ENCODE peak calls at places on chromosomes 11 and 22, in ten cellular contexts. One of them, this sample, is unnamed.

GRCh38 chr11:75525433-75526191 is at the start of gene GDPD5:
- DNase-seq in Caco-2: peak; percentile 95
- DNase-seq in astrocyte of the spinal cord: peak; percentile 66
- DNase-seq in CD4-positive, alpha-beta T cell: peak; percentile 85
- DNase-seq in type B pancreatic cell: peak; percentile 93
- DNase-seq in CD8-positive, alpha-beta T cell: peak; percentile 77
- DNase-seq in A549: peak; percentile 89
- DNase-seq in endothelial cell: peak; percentile 94
- DNase-seq in GM23338: peak; percentile 92
- DNase-seq in Calu3: peak; percentile 84
- DNase-seq in this sample: peak; percentile 85

GRCh38 chr11:83779876-83780275 is 493.7 kb upstream of the CCDC90B start:
- DNase-seq in Caco-2: no peak
- DNase-seq in astrocyte of the spinal cord: no peak
- DNase-seq in CD4-positive, alpha-beta T cell: no peak
- DNase-seq in type B pancreatic cell: no peak
- DNase-seq in CD8-positive, alpha-beta T cell: no peak
- DNase-seq in A549: no peak
- DNase-seq in endothelial cell: no peak
- DNase-seq in GM23338: no peak
- DNase-seq in Calu3: no peak
- DNase-seq in this sample: no peak

GRCh38 chr22:20968281-20968977 is 1.4 kb downstream of the AIFM3 start:
- DNase-seq in Caco-2: no peak
- DNase-seq in astrocyte of the spinal cord: no peak
- DNase-seq in CD4-positive, alpha-beta T cell: no peak
- DNase-seq in type B pancreatic cell: no peak
- DNase-seq in CD8-positive, alpha-beta T cell: no peak
- DNase-seq in A549: no peak
- DNase-seq in endothelial cell: no peak
- DNase-seq in GM23338: no peak
- DNase-seq in Calu3: no peak
- DNase-seq in this sample: no peak

GRCh38 chr11:64457416-64458010 is 98.6 kb downstream of the RPS6KA4 start:
- DNase-seq in Caco-2: no peak
- DNase-seq in astrocyte of the spinal cord: no peak
- DNase-seq in CD4-positive, alpha-beta T cell: peak; percentile 14
- DNase-seq in type B pancreatic cell: no peak
- DNase-seq in CD8-positive, alpha-beta T cell: no peak
- DNase-seq in A549: no peak
- DNase-seq in endothelial cell: no peak
- DNase-seq in GM23338: no peak
- DNase-seq in Calu3: no peak
- DNase-seq in this sample: no peak

GRCh38 chr11:101444851-101445250 is 139.0 kb downstream of the TRPC6 start:
- DNase-seq in Caco-2: no peak
- DNase-seq in astrocyte of the spinal cord: no peak
- DNase-seq in CD4-positive, alpha-beta T cell: no peak
- DNase-seq in type B pancreatic cell: no peak
- DNase-seq in CD8-positive, alpha-beta T cell: no peak
- DNase-seq in A549: no peak
- DNase-seq in endothelial cell: no peak
- DNase-seq in GM23338: no peak
- DNase-seq in Calu3: no peak
- DNase-seq in this sample: no peak

GRCh38 chr11:122180435-122180834 is 64.4 kb upstream of the BLID start:
- DNase-seq in Caco-2: no peak
- DNase-seq in astrocyte of the spinal cord: peak; percentile 98
- DNase-seq in CD4-positive, alpha-beta T cell: no peak
- DNase-seq in type B pancreatic cell: no peak
- DNase-seq in CD8-positive, alpha-beta T cell: no peak
- DNase-seq in A549: no peak
- DNase-seq in endothelial cell: no peak
- DNase-seq in GM23338: no peak
- DNase-seq in Calu3: no peak
- DNase-seq in this sample: no peak

GRCh38 chr11:96365493-96365892 is 22.5 kb upstream of the MAML2 start:
- DNase-seq in Caco-2: no peak
- DNase-seq in astrocyte of the spinal cord: no peak
- DNase-seq in CD4-positive, alpha-beta T cell: no peak
- DNase-seq in type B pancreatic cell: no peak
- DNase-seq in CD8-positive, alpha-beta T cell: no peak
- DNase-seq in A549: no peak
- DNase-seq in endothelial cell: no peak
- DNase-seq in GM23338: no peak
- DNase-seq in Calu3: no peak
- DNase-seq in this sample: no peak

GRCh38 chr11:34266987-34267386 is 90.8 kb downstream of the ABTB2 start:
- DNase-seq in Caco-2: peak; percentile 14
- DNase-seq in astrocyte of the spinal cord: no peak
- DNase-seq in CD4-positive, alpha-beta T cell: no peak
- DNase-seq in type B pancreatic cell: no peak
- DNase-seq in CD8-positive, alpha-beta T cell: no peak
- DNase-seq in A549: no peak
- DNase-seq in endothelial cell: no peak
- DNase-seq in GM23338: no peak
- DNase-seq in Calu3: no peak
- DNase-seq in this sample: no peak

GRCh38 chr11:92296138-92296515 is 71.5 kb downstream of the FAT3 start:
- DNase-seq in Caco-2: no peak
- DNase-seq in astrocyte of the spinal cord: peak; percentile 61
- DNase-seq in CD4-positive, alpha-beta T cell: no peak
- DNase-seq in type B pancreatic cell: no peak
- DNase-seq in CD8-positive, alpha-beta T cell: no peak
- DNase-seq in A549: no peak
- DNase-seq in endothelial cell: no peak
- DNase-seq in GM23338: no peak
- DNase-seq in Calu3: no peak
- DNase-seq in this sample: no peak

GRCh38 chr11:61833478-61833877 is 5.4 kb downstream of the FADS2 start:
- DNase-seq in Caco-2: no peak
- DNase-seq in astrocyte of the spinal cord: no peak
- DNase-seq in CD4-positive, alpha-beta T cell: no peak
- DNase-seq in type B pancreatic cell: no peak
- DNase-seq in CD8-positive, alpha-beta T cell: no peak
- DNase-seq in A549: no peak
- DNase-seq in endothelial cell: no peak
- DNase-seq in GM23338: no peak
- DNase-seq in Calu3: no peak
- DNase-seq in this sample: no peak

DNA sequence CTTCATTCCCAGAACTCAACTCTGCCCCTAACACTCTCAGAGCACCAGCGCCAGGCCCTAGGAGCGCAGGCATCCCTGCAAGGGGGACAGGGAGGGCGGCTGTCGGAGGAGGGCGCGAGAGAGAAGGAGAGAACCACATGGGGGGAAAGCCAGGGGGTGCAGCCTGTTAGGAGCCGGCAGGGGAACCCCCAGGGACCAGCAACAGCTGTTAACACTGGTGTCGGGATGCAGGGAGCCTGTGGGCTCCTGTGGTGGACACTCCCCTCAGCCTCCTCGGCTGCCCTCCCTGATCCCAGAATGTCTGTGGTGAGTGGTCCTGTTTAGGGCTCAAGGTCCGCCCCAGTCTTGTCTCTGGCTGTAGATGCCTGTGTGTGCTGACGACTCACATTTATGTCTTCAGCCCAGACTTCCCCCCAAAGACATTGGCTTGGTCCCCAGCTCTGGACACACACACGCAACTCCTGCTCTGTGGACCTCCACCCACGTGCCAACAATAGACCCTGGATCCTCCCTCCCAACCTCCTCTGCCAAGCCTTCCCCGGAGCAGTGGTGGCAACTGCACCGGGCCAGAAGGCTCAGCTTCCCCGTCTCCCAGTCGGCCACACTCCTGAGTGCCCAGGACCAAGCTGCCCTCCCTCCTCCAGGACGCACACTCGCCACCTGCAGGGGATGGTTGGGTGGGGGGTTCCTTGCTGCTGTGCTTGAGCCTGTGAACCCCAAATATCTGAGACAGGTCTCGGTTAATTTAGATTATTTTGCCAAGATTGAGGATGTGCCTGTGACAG is 817 bp upstream of the IFITM5 start:
- DNase-seq in Caco-2: no peak
- DNase-seq in astrocyte of the spinal cord: no peak
- DNase-seq in CD4-positive, alpha-beta T cell: no peak
- DNase-seq in type B pancreatic cell: no peak
- DNase-seq in CD8-positive, alpha-beta T cell: peak; percentile 57
- DNase-seq in A549: no peak
- DNase-seq in endothelial cell: no peak
- DNase-seq in GM23338: peak; percentile 87
- DNase-seq in Calu3: no peak
- DNase-seq in this sample: peak; percentile 56
- TF ChIP-seq CTCF in Caco-2: no peak
- TF ChIP-seq CTCF in astrocyte of the spinal cord: no peak
- TF ChIP-seq CTCF in CD4-positive, alpha-beta T cell: no peak
- TF ChIP-seq CTCF in type B pancreatic cell: peak; percentile 26
- TF ChIP-seq CTCF in CD8-positive, alpha-beta T cell: peak; percentile 48
- TF ChIP-seq CTCF in A549: no peak
- TF ChIP-seq CTCF in endothelial cell: no peak
- TF ChIP-seq CTCF in GM23338: peak; percentile 51
- TF ChIP-seq CTCF in Calu3: no peak
- TF ChIP-seq CTCF in this sample: no peak

GRCh38 chr11:124536520-124536919 is 6.9 kb downstream of the OR8B12 start:
- DNase-seq in Caco-2: peak; percentile 80
- DNase-seq in astrocyte of the spinal cord: peak; percentile 73
- DNase-seq in CD4-positive, alpha-beta T cell: no peak
- DNase-seq in type B pancreatic cell: no peak
- DNase-seq in CD8-positive, alpha-beta T cell: no peak
- DNase-seq in A549: no peak
- DNase-seq in endothelial cell: no peak
- DNase-seq in GM23338: peak; percentile 85
- DNase-seq in Calu3: peak; percentile 11
- DNase-seq in this sample: no peak
- TF ChIP-seq CTCF in Caco-2: no peak
- TF ChIP-seq CTCF in astrocyte of the spinal cord: no peak
- TF ChIP-seq CTCF in CD4-positive, alpha-beta T cell: no peak
- TF ChIP-seq CTCF in type B pancreatic cell: no peak
- TF ChIP-seq CTCF in CD8-positive, alpha-beta T cell: no peak
- TF ChIP-seq CTCF in A549: no peak
- TF ChIP-seq CTCF in endothelial cell: no peak
- TF ChIP-seq CTCF in GM23338: no peak
- TF ChIP-seq CTCF in Calu3: no peak
- TF ChIP-seq CTCF in this sample: no peak

GRCh38 chr22:38629108-38629507 is 27.1 kb downstream of the FAM227A start:
- DNase-seq in Caco-2: no peak
- DNase-seq in astrocyte of the spinal cord: no peak
- DNase-seq in CD4-positive, alpha-beta T cell: no peak
- DNase-seq in type B pancreatic cell: no peak
- DNase-seq in CD8-positive, alpha-beta T cell: no peak
- DNase-seq in A549: no peak
- DNase-seq in endothelial cell: no peak
- DNase-seq in GM23338: no peak
- DNase-seq in Calu3: no peak
- DNase-seq in this sample: no peak

GRCh38 chr22:38632528-38632927 is 23.7 kb downstream of the FAM227A start:
- DNase-seq in Caco-2: no peak
- DNase-seq in astrocyte of the spinal cord: no peak
- DNase-seq in CD4-positive, alpha-beta T cell: no peak
- DNase-seq in type B pancreatic cell: no peak
- DNase-seq in CD8-positive, alpha-beta T cell: no peak
- DNase-seq in A549: no peak
- DNase-seq in endothelial cell: no peak
- DNase-seq in GM23338: no peak
- DNase-seq in Calu3: no peak
- DNase-seq in this sample: no peak

GRCh38 chr22:38623357-38623756 is 32.8 kb downstream of the FAM227A start:
- DNase-seq in Caco-2: no peak
- DNase-seq in astrocyte of the spinal cord: no peak
- DNase-seq in CD4-positive, alpha-beta T cell: no peak
- DNase-seq in type B pancreatic cell: no peak
- DNase-seq in CD8-positive, alpha-beta T cell: no peak
- DNase-seq in A549: no peak
- DNase-seq in endothelial cell: no peak
- DNase-seq in GM23338: no peak
- DNase-seq in Calu3: no peak
- DNase-seq in this sample: no peak

GRCh38 chr22:38631724-38632123 is 24.5 kb downstream of the FAM227A start:
- DNase-seq in Caco-2: no peak
- DNase-seq in astrocyte of the spinal cord: no peak
- DNase-seq in CD4-positive, alpha-beta T cell: no peak
- DNase-seq in type B pancreatic cell: no peak
- DNase-seq in CD8-positive, alpha-beta T cell: no peak
- DNase-seq in A549: no peak
- DNase-seq in endothelial cell: no peak
- DNase-seq in GM23338: no peak
- DNase-seq in Calu3: no peak
- DNase-seq in this sample: no peak

DNA sequence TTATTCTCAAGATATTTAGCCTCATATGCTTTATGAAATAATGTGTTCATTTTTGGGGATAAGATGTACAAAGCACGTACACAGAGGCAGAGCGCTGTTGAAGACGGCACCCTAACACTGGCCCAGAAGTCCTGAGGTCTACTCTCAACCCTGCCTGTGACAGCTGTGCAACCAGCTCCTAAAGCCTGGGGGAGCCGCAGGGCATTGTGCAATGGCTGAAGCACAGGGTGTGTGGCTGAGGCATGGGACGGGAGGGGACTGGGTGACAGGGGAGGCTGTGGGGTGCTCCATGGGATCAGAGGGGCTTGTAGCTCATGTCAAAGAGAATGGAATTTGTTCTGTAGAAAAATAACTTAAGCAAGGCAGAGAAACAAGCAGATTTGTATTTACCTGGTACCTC is 27.7 kb downstream of the FAM227A start:
- DNase-seq in Caco-2: no peak
- DNase-seq in astrocyte of the spinal cord: no peak
- DNase-seq in CD4-positive, alpha-beta T cell: no peak
- DNase-seq in type B pancreatic cell: no peak
- DNase-seq in CD8-positive, alpha-beta T cell: no peak
- DNase-seq in A549: no peak
- DNase-seq in endothelial cell: no peak
- DNase-seq in GM23338: no peak
- DNase-seq in Calu3: no peak
- DNase-seq in this sample: no peak
- TF ChIP-seq CTCF in Caco-2: no peak
- TF ChIP-seq CTCF in astrocyte of the spinal cord: no peak
- TF ChIP-seq CTCF in CD4-positive, alpha-beta T cell: no peak
- TF ChIP-seq CTCF in type B pancreatic cell: no peak
- TF ChIP-seq CTCF in CD8-positive, alpha-beta T cell: no peak
- TF ChIP-seq CTCF in A549: no peak
- TF ChIP-seq CTCF in endothelial cell: no peak
- TF ChIP-seq CTCF in GM23338: no peak
- TF ChIP-seq CTCF in Calu3: no peak
- TF ChIP-seq CTCF in this sample: no peak

DNA sequence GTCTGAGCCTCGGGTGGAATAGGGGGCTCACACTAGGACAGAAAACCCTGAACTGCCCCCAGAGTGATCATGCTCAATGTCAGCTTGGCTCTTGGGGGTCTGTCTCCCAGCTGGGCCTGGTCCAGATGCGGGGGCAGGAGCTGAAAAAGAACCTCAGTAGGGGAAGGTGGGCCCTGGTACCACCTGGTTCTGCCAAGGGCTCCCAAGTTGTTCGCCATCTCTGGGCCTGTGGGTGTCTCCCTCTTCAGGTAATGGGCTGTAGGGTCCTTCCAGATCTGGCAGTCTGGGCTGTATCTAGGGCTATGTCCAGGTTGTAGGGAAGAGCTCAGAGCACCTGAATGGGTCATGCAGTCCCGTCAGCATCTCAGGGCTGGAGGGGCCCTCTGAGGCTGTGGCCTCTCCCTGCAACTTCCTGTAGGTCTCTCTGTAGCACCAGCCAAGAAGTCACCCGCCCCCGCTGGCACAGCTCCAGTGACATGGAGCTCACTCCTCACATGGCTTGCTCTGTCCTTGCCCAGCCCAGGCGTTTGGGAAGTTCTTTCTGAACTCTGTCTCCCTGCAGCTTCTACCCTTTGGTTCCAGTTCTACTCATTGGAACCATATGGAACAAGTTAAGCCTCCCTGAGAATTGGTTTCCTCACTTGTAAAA is 33.0 kb upstream of the SOX10 start:
- DNase-seq in Caco-2: no peak
- DNase-seq in astrocyte of the spinal cord: peak; percentile 24
- DNase-seq in CD4-positive, alpha-beta T cell: no peak
- DNase-seq in type B pancreatic cell: no peak
- DNase-seq in CD8-positive, alpha-beta T cell: no peak
- DNase-seq in A549: no peak
- DNase-seq in endothelial cell: no peak
- DNase-seq in GM23338: no peak
- DNase-seq in Calu3: peak; percentile 72
- DNase-seq in this sample: no peak
- TF ChIP-seq CTCF in Caco-2: no peak
- TF ChIP-seq CTCF in astrocyte of the spinal cord: no peak
- TF ChIP-seq CTCF in CD4-positive, alpha-beta T cell: no peak
- TF ChIP-seq CTCF in type B pancreatic cell: no peak
- TF ChIP-seq CTCF in CD8-positive, alpha-beta T cell: no peak
- TF ChIP-seq CTCF in A549: no peak
- TF ChIP-seq CTCF in endothelial cell: no peak
- TF ChIP-seq CTCF in GM23338: no peak
- TF ChIP-seq CTCF in Calu3: no peak
- TF ChIP-seq CTCF in this sample: no peak